ENCODE peak calls at places on chromosome 4, in six cellular contexts. Z, R, W, S, D and O are unnamed samples.
A peak's percentile ranks its signal among the peaks of the same experiment; 100 is the strongest.

GRCh38 chr4:142549726-142550463 is 296.2 kb downstream of the INPP4B start:
- DNase-seq in Z (peak; percentile 81), R (no peak), W (no peak), S (peak; percentile 43), D (no peak), O (no peak)

GRCh38 chr4:4386296-4386735 is 586 bp upstream of the NSG1 start:
- DNase-seq in Z (no peak), R (peak; percentile 59), W (no peak), S (peak; percentile 47), D (peak; percentile 75), O (no peak)

GRCh38 chr4:99013402-99013843 is 17.9 kb downstream of the METAP1 start:
- DNase-seq in Z (peak; percentile 4), R (no peak), W (no peak), S (no peak), D (no peak), O (no peak)

GRCh38 chr4:73735231-73735630 is 5.1 kb upstream of the CXCL8 start:
- DNase-seq in Z (peak; percentile 79), R (no peak), W (no peak), S (peak; percentile 86), D (no peak), O (no peak)

GRCh38 chr4:25500626-25501318 is 123.7 kb downstream of the ANAPC4 start:
- DNase-seq in Z (no peak), R (no peak), W (no peak), S (no peak), D (no peak), O (no peak)

GRCh38 chr4:119632216-119632615 is 3.6 kb upstream of the PDE5A start:
- DNase-seq in Z (peak; percentile 85), R (no peak), W (no peak), S (peak; percentile 54), D (no peak), O (no peak)

GRCh38 chr4:73341454-73341853 is 62.6 kb upstream of the ALB start:
- DNase-seq in Z (peak; percentile 53), R (peak; percentile 59), W (peak; percentile 34), S (peak; percentile 56), D (peak; percentile 53), O (peak; percentile 56)

GRCh38 chr4:166816901-166817300 is 417.4 kb downstream of the SPOCK3 start:
- DNase-seq in Z (no peak), R (no peak), W (peak; percentile 57), S (peak; percentile 26), D (no peak), O (no peak)

GRCh38 chr4:22478426-22478825 is 37.4 kb downstream of the ADGRA3 start:
- DNase-seq in Z (no peak), R (no peak), W (no peak), S (no peak), D (no peak), O (no peak)

GRCh38 chr4:103429283-103429682 is 231.1 kb upstream of the CENPE start:
- DNase-seq in Z (no peak), R (peak; percentile 89), W (peak; percentile 37), S (no peak), D (peak; percentile 77), O (peak; percentile 6)

GRCh38 chr4:140180577-140180976 is 26.6 kb upstream of the MAML3 start:
- DNase-seq in Z (no peak), R (no peak), W (no peak), S (no peak), D (no peak), O (no peak)

GRCh38 chr4:135770505-135770904 is 1568.9 kb upstream of the PABPC4L start:
- DNase-seq in Z (no peak), R (no peak), W (no peak), S (no peak), D (no peak), O (no peak)

GRCh38 chr4:174423257-174423944 is 98.9 kb downstream of the HPGD start:
- DNase-seq in Z (peak; percentile 5), R (no peak), W (peak; percentile 79), S (peak; percentile 83), D (no peak), O (no peak)

GRCh38 chr4:73434311-73434710 is 1.7 kb upstream of the AFP start:
- DNase-seq in Z (peak; percentile 7), R (no peak), W (peak; percentile 1), S (peak; percentile 12), D (no peak), O (no peak)

GRCh38 chr4:82865592-82865991 is 25.4 kb downstream of the SEC31A start:
- DNase-seq in Z (peak; percentile 95), R (no peak), W (peak; percentile 53), S (peak; percentile 98), D (no peak), O (no peak)

GRCh38 chr4:94304365-94304971 is 38.2 kb downstream of the HPGDS start:
- DNase-seq in Z (peak; percentile 42), R (no peak), W (peak; percentile 24), S (peak; percentile 30), D (no peak), O (peak; percentile 9)

GRCh38 chr4:19455850-19456602 is 795.7 kb upstream of the SLIT2 start:
- DNase-seq in Z (no peak), R (no peak), W (peak; percentile 16), S (no peak), D (no peak), O (no peak)

GRCh38 chr4:55409468-55410171 is 13.9 kb downstream of the TMEM165 start:
- DNase-seq in Z (peak; percentile 13), R (peak; percentile 31), W (no peak), S (peak; percentile 36), D (no peak), O (no peak)

GRCh38 chr4:151409470-151410313 is 716 bp downstream of the FHIP1A start:
- DNase-seq in Z (no peak), R (peak; percentile 75), W (peak; percentile 52), S (peak; percentile 55), D (peak; percentile 81), O (peak; percentile 36)

GRCh38 chr4:102620697-102621497 is 119.7 kb downstream of the NFKB1 start:
- DNase-seq in Z (peak; percentile 82), R (no peak), W (peak; percentile 70), S (peak; percentile 87), D (no peak), O (peak; percentile 23)

GRCh38 chr4:52015366-52015765 is 4.8 kb downstream of the LRRC66 start:
- DNase-seq in Z (no peak), R (no peak), W (no peak), S (peak; percentile 24), D (no peak), O (no peak)

GRCh38 chr4:53197760-53198150 is 168.1 kb downstream of the SCFD2 start:
- DNase-seq in Z (no peak), R (no peak), W (no peak), S (peak; percentile 55), D (no peak), O (no peak)
- H4K91ac ChIP-seq in Z (no peak overlapping the region), R (no peak overlapping the region), W (no peak overlapping the region), S (no peak overlapping the region), D (no peak overlapping the region), O (no peak overlapping the region)

DNA sequence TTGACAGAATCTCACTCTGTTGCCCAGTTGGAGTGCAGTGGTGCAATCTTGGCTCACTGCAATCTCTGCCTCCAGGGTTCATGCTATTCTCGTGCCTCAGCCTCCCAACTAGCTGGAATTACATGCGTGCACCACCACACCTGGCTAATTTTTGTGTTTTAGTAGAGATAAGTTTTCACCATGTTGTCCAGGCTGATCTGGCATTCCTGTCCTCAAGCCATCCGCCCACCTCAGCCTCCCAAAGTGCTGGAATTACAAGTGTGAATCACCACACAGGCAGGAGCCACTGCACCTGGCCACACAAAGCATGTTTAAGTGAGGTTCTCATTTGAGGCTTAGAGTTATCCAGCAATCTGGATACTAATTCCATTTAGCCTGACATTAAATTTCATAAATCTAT is 180.9 kb upstream of the GRID2 start:
- DNase-seq in Z (no peak), R (no peak), W (peak; percentile 80), S (no peak), D (no peak), O (no peak)
- H3K14ac ChIP-seq in Z (no peak overlapping the region), R (no peak overlapping the region), W (no peak overlapping the region), S (no peak overlapping the region), D (no peak overlapping the region), O (no peak overlapping the region)

DNA sequence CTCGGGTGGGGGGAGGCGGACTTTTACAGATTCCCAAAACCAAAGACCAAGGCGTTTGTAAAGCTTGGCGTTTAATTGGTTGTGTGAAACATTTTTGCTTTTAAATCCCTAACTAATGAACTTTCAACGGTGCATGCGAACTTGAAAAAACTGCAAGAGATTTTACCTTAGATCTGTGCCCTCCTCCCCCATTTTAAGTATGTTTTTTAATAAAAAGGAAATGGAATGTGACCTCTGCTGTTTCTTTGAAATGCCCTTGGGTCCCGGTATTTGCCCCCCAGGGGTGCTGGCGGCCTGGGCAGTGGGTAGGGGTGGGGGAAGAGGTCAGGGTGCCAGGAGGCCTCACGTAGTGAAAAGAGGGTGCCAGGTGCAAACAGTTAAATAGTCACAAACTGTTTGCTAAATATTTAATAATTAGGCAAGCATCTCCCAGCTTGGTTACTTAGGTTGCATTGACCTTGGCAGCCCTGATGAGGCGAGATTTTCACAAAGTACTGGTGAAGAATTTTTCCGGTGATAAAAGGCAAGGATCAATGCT is 209.8 kb downstream of the NWD2 start:
- DNase-seq in Z (no peak), R (no peak), W (no peak), S (no peak), D (no peak), O (no peak)
- H4K91ac ChIP-seq in Z (no peak overlapping the region), R (no peak overlapping the region), W (peak overlapping the region; percentile 98), S (no peak overlapping the region), D (no peak overlapping the region), O (no peak overlapping the region)

GRCh38 chr4:69748176-69748575 is 12.2 kb downstream of the SULT1B1 start:
- DNase-seq in Z (no peak), R (no peak), W (no peak), S (peak; percentile 5), D (no peak), O (no peak)

GRCh38 chr4:69744157-69744478 is 16.3 kb downstream of the SULT1B1 start:
- DNase-seq in Z (no peak), R (no peak), W (no peak), S (no peak), D (no peak), O (no peak)

GRCh38 chr4:69738872-69739271 is 21.5 kb downstream of the SULT1B1 start:
- DNase-seq in Z (no peak), R (no peak), W (no peak), S (no peak), D (no peak), O (no peak)

GRCh38 chr4:69742596-69742995 is 17.8 kb downstream of the SULT1B1 start:
- DNase-seq in Z (no peak), R (no peak), W (no peak), S (no peak), D (no peak), O (no peak)

DNA sequence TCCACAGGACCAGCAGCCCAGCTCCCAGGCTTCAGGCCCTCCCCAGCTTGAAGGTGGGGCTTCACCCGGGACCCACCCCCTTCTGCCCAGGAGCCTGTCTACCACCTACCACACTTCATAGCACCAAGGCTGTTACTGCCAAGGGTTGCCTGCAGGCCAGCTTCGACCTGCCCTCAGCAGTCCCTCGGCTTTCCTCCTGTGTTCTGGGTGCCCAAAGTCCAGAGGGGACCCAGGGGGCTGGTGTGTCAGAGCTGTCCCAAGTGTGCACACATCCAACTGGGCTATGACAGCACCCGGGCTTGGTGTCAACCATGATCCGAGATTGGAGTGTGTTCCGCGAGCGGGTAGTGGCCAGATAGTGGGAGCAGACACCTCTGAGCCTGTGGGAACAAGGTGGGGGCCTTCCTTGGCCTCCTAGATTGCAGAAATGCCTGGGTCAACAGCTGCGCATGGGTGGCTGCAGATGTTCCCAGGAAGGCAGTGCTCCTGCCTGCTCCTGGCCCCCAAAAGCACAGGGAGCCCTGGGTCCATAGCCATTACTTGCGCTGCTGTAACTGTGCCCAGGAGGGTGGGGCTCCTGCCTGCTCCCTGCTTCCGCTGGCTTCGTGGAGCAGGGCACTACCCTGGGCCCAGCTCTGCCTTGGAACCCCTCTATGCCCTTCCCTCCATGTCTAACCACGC is 16.8 kb downstream of the SULT1B1 start:
- DNase-seq in Z (no peak), R (no peak), W (no peak), S (no peak), D (no peak), O (no peak)
- H3K14ac ChIP-seq in Z (no peak overlapping the region), R (no peak overlapping the region), W (no peak overlapping the region), S (no peak overlapping the region), D (no peak overlapping the region), O (peak overlapping the region; percentile 10)